ENCODE peak calls at places on chromosome 10, in ten cellular contexts. H, C, V, E, O, I, A, L, X and J are unnamed samples.

GRCh38 chr10:88457680-88458079 is 125.4 kb downstream of the RNLS start:
- DNase-seq in V (no peak), A (no peak), O (no peak), I (no peak), E (no peak), L (no peak), H (no peak), X (no peak), C (no peak), J (no peak)

GRCh38 chr10:69801434-69802315 is at the start of gene COL13A1:
- DNase-seq in I (no peak), L (no peak), A (peak; percentile 97), X (peak; percentile 65), V (no peak), E (peak; percentile 75), O (peak; percentile 73), C (peak; percentile 27), H (peak; percentile 51), J (peak; percentile 29)

GRCh38 chr10:5639066-5639465 is 27.3 kb downstream of the ASB13 start:
- DNase-seq in L (no peak), C (no peak), X (no peak), H (no peak), E (no peak), A (no peak), I (no peak), V (no peak), O (no peak), J (no peak)

GRCh38 chr10:27153855-27154198 is 357 bp downstream of the YME1L1 start:
- DNase-seq in I (no peak), X (peak; percentile 47), A (no peak), H (no peak), O (no peak), C (no peak), V (no peak), E (peak; percentile 29), L (no peak), J (no peak)

GRCh38 chr10:98790817-98791216 is 344.1 kb upstream of the HPS1 start:
- DNase-seq in H (no peak), C (no peak), A (no peak), V (no peak), O (no peak), E (peak; percentile 12), L (no peak), X (peak; percentile 61), I (no peak), J (no peak)

GRCh38 chr10:9825491-9826018 is 1192.1 kb upstream of the CELF2 start:
- DNase-seq in V (no peak), A (peak; percentile 56), O (no peak), H (no peak), L (no peak), C (no peak), I (no peak), E (peak; percentile 30), X (no peak), J (no peak)

GRCh38 chr10:10131984-10132383 is 885.7 kb upstream of the CELF2 start:
- DNase-seq in O (no peak), I (no peak), E (no peak), H (no peak), X (no peak), C (no peak), L (no peak), V (no peak), A (no peak), J (no peak)

GRCh38 chr10:124114696-124115095 is 21.3 kb upstream of the CHST15 start:
- DNase-seq in X (no peak), H (no peak), V (no peak), I (no peak), A (no peak), C (no peak), E (no peak), L (no peak), O (no peak), J (no peak)

GRCh38 chr10:123782549-123782948 is 109.1 kb downstream of the CPXM2 start:
- DNase-seq in A (peak; percentile 46), L (no peak), V (no peak), E (no peak), H (no peak), I (no peak), O (no peak), X (no peak), C (no peak), J (no peak)

GRCh38 chr10:60340973-60341372 is 48.7 kb downstream of the ANK3 start:
- DNase-seq in E (no peak), C (no peak), X (no peak), V (no peak), L (no peak), I (no peak), O (no peak), H (no peak), A (no peak), J (no peak)

GRCh38 chr10:71090330-71090729 is 122.0 kb upstream of the UNC5B start:
- DNase-seq in L (no peak), C (no peak), A (no peak), E (no peak), H (no peak), I (no peak), V (peak; percentile 22), X (no peak), O (peak; percentile 20), J (no peak)

GRCh38 chr10:71093531-71093930 is 118.8 kb upstream of the UNC5B start:
- DNase-seq in X (no peak), C (no peak), I (no peak), O (no peak), A (no peak), V (peak; percentile 20), E (no peak), L (no peak), H (no peak), J (no peak)

GRCh38 chr10:71092812-71093391 is 119.5 kb upstream of the UNC5B start:
- DNase-seq in A (no peak), H (no peak), I (no peak), O (peak; percentile 31), C (no peak), V (peak; percentile 16), L (no peak), X (no peak), E (no peak), J (no peak)

GRCh38 chr10:71089162-71089561 is 123.2 kb upstream of the UNC5B start:
- DNase-seq in E (no peak), I (no peak), A (no peak), X (no peak), O (peak; percentile 15), C (no peak), L (no peak), H (no peak), V (peak; percentile 23), J (no peak)

DNA sequence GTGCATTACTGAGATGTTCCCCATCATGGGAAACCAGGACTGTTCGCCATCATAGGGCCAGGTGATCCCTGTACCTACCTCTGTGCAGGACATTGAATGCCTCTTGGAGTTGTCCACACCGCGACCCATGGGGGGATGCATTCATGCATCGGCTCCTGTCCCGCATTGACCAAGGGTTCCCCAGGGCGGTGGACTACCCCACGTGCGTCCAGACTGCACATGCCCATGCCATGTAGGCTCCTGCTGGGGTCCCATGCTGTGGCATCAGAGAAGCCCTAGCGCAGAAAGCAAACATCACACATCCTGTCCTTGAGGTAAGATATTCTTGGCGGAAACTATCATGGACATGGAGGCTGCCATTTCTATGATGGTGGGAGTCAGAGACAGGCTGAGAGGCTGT is 121.6 kb upstream of the UNC5B start:
- DNase-seq in A (no peak), E (no peak), L (no peak), X (no peak), V (peak; percentile 19), H (no peak), C (no peak), O (peak; percentile 26), I (no peak), J (no peak)
- H3K27me3 ChIP-seq in A (no peaks in the 10 kb centered on the region), E (peaks cover 6% of the 10 kb centered on the region), L (peaks cover 16% of the 10 kb centered on the region), X (peaks cover 10% of the 10 kb centered on the region), V (no peaks in the 10 kb centered on the region), H (no peaks in the 10 kb centered on the region), C (no peaks in the 10 kb centered on the region), O (no peaks in the 10 kb centered on the region), I (no peaks in the 10 kb centered on the region), J (no peaks in the 10 kb centered on the region)

DNA sequence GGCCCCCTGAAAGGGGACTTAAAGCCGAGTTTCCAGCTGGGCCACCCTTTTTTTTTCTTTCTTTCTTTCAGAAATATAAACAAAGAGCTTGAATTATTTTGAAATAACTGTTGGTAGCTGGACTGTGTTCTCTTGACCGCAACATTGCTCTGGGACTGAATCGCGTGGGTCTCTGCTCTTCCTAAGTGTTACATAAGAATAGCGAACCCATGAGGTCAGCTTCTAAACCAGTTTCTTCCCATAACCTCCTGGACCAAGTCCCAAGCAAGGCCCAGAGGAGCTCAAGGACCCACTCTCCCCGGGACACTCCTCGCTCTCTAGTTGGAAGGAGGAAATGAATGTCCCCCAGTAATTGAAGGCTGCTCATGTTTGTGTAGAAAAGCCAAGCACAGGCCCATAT is 91.1 kb downstream of the CXCL12 start:
- DNase-seq in H (peak; percentile 64), V (peak; percentile 81), O (peak; percentile 71), X (no peak), I (no peak), E (peak; percentile 92), A (no peak), L (peak; percentile 88), C (peak; percentile 16), J (no peak)
- TF ChIP-seq CTCF in H (no peak), V (no peak), O (no peak), X (no peak), I (no peak), E (no peak), A (no peak), L (no peak), C (no peak), J (no peak)

GRCh38 chr10:121610798-121611325 is 12.6 kb upstream of the FGFR2 start:
- DNase-seq in L (no peak), H (no peak), A (peak; percentile 23), V (no peak), E (no peak), I (no peak), O (no peak), C (no peak), X (no peak), J (no peak)

GRCh38 chr10:121608669-121609190 is 10.5 kb upstream of the FGFR2 start:
- DNase-seq in L (no peak), I (no peak), X (peak; percentile 97), E (no peak), H (peak; percentile 75), V (peak; percentile 51), C (peak; percentile 75), A (peak; percentile 87), O (peak; percentile 85), J (peak; percentile 50)

GRCh38 chr10:121609426-121610380 is 11.5 kb upstream of the FGFR2 start:
- DNase-seq in C (no peak), E (no peak), V (no peak), H (no peak), L (no peak), X (no peak), O (no peak), A (peak; percentile 35), I (no peak), J (no peak)

GRCh38 chr10:121605708-121606107 is 7.5 kb upstream of the FGFR2 start:
- DNase-seq in I (no peak), H (no peak), C (no peak), V (no peak), L (no peak), X (no peak), E (no peak), A (no peak), O (no peak), J (no peak)

GRCh38 chr10:121607310-121608055 is 9.2 kb upstream of the FGFR2 start:
- DNase-seq in A (no peak), L (no peak), O (no peak), C (no peak), H (no peak), X (no peak), V (no peak), I (no peak), E (no peak), J (no peak)
- H3K27me3 ChIP-seq in A (peaks cover 4% of the 10 kb centered on the region), L (no peaks in the 10 kb centered on the region), O (peaks cover 7% of the 10 kb centered on the region), C (no peaks in the 10 kb centered on the region), H (no peaks in the 10 kb centered on the region), X (no peaks in the 10 kb centered on the region), V (no peaks in the 10 kb centered on the region), I (peaks cover 23% of the 10 kb centered on the region), E (no peaks in the 10 kb centered on the region), J (no peaks in the 10 kb centered on the region)

GRCh38 chr10:3735175-3735574 is 49.8 kb downstream of the KLF6 start:
- DNase-seq in A (peak; percentile 82), V (no peak), L (no peak), X (peak; percentile 25), H (no peak), O (no peak), C (no peak), I (no peak), E (no peak), J (peak; percentile 40)
- TF ChIP-seq CTCF in A (peak; percentile 72), V (no peak), L (no peak), X (no peak), H (no peak), O (peak; percentile 26), C (no peak), I (no peak), E (no peak), J (peak; percentile 53)